ENCODE peak calls at places on chromosomes 3 and 15, in eight cellular contexts. X is stromal cell of bone marrow; P is OCI-LY7; F is A172; B is stimulated activated CD8-positive, alpha-beta memory T cell treated with anti-CD3 and anti-CD28 coated beads, Interleukin-15, amount 100 ng/mL, for 1 hour; Y is activated CD8-positive, alpha-beta memory T cell treated with anti-CD3 and anti-CD28 coated beads for 24 hours; U is progenitor cell of endocrine pancreas; N is activated T-cell treated with anti-CD3 and anti-CD28 coated beads, Interleukin-2, amount 50 U/mL, for 72 hours. O is an unnamed sample.

GRCh38 chr3:141802316-141803077 is 39.3 kb downstream of the GRK7 start:
- DNase-seq in N (no peak), F (no peak), Y (no peak), B (no peak), X (no peak), P (no peak), U (no peak), O (no peak)

GRCh38 chr3:39250116-39250747 is 29.6 kb downstream of the CX3CR1 start:
- DNase-seq in X (no peak), N (no peak), P (no peak), U (no peak), F (peak), Y (no peak), B (no peak), O (no peak)

GRCh38 chr3:188349276-188349962 is 195.5 kb downstream of the LPP start:
- DNase-seq in F (peak), N (no peak), Y (no peak), B (no peak), X (no peak), U (no peak), P (peak), O (no peak)

GRCh38 chr3:152564454-152564853 is 270.5 kb upstream of the P2RY1 start:
- DNase-seq in B (no peak), X (no peak), P (no peak), Y (no peak), U (no peak), F (no peak), N (no peak), O (no peak)

GRCh38 chr15:89408512-89409183 is 74.0 kb upstream of the POLG start:
- DNase-seq in F (no peak), X (no peak), N (no peak), Y (no peak), P (no peak), U (no peak), B (no peak), O (no peak)

GRCh38 chr3:145116769-145117168 is 1044.2 kb downstream of the PLOD2 start:
- DNase-seq in P (no peak), U (no peak), F (no peak), Y (no peak), N (no peak), X (no peak), B (no peak), O (no peak)

GRCh38 chr15:67080118-67080899 is 14.9 kb downstream of the SMAD3 start:
- DNase-seq in U (no peak), B (no peak), P (no peak), F (peak), Y (no peak), N (no peak), X (peak), O (peak)

GRCh38 chr3:44476181-44476599 is 1.3 kb downstream of the ZNF445 start:
- DNase-seq in X (no peak), Y (no peak), U (no peak), P (peak), F (peak), N (no peak), B (no peak), O (no peak)

GRCh38 chr15:55907797-55908196 is 85.6 kb downstream of the NEDD4 start:
- DNase-seq in B (no peak), Y (no peak), X (peak), P (no peak), U (no peak), F (peak), N (no peak), O (no peak)

GRCh38 chr3:38992117-38992779 is 59.5 kb downstream of the SCN11A start:
- DNase-seq in X (no peak), N (no peak), Y (no peak), U (no peak), F (peak), B (no peak), P (no peak), O (no peak)

O was measured in aorta.